ENCODE peak calls at places on chromosome 9, in nine cellular contexts. U is GM23338; Q is stimulated activated CD4-positive, alpha-beta T cell treated with anti-CD3 and anti-CD28 coated beads, Interleukin-4, amount 100 ng/mL, for 1 hour; J is MV-4-11; H is iris pigment epithelial cell; X is CD8-positive, alpha-beta memory T cell; C is dorsolateral prefrontal cortex; V is AML-193; W is T-helper 2 cell. G is an unnamed sample.

GRCh38 chr9:91536211-91536691 is 112.6 kb upstream of the NFIL3 start:
- DNase-seq in U (no peak), Q (no peak), J (no peak), H (peak), X (no peak), C (no peak), V (no peak), W (no peak), G (no peak)

GRCh38 chr9:88523056-88523455 is 11.9 kb upstream of the NXNL2 start:
- DNase-seq in U (no peak), Q (no peak), J (no peak), H (peak), X (no peak), C (no peak), V (no peak), W (no peak), G (no peak)

GRCh38 chr9:13070612-13071595 is 208.6 kb downstream of the MPDZ start:
- DNase-seq in U (no peak), Q (no peak), J (no peak), H (no peak), X (no peak), C (no peak), V (no peak), W (no peak), G (no peak)

GRCh38 chr9:73434826-73435225 is 283.2 kb downstream of the ANXA1 start:
- DNase-seq in U (no peak), Q (no peak), J (no peak), H (no peak), X (no peak), C (no peak), V (no peak), W (no peak), G (no peak)

GRCh38 chr9:133768859-133769510 is 30.8 kb upstream of the SARDH start:
- DNase-seq in U (peak), Q (no peak), J (no peak), H (no peak), X (no peak), C (no peak), V (no peak), W (no peak), G (no peak)

GRCh38 chr9:129197978-129198736 is 20.1 kb upstream of the IER5L start:
- DNase-seq in U (peak), Q (no peak), J (peak), H (peak), X (no peak), C (peak), V (no peak), W (no peak), G (peak)

GRCh38 chr9:115396071-115396529 is 278.1 kb upstream of the TNC start:
- DNase-seq in U (no peak), Q (no peak), J (no peak), H (peak), X (no peak), C (no peak), V (no peak), W (no peak), G (no peak)

GRCh38 chr9:79577969-79578723 is 6.4 kb downstream of the TLE4 start:
- DNase-seq in U (no peak), Q (no peak), J (no peak), H (peak), X (no peak), C (no peak), V (peak), W (no peak), G (peak)

GRCh38 chr9:75601280-75601679 is 289.2 kb upstream of the PCSK5 start:
- DNase-seq in U (no peak), Q (no peak), J (peak), H (no peak), X (no peak), C (no peak), V (no peak), W (no peak), G (peak)

GRCh38 chr9:135338546-135338945 is 141.0 kb upstream of the PPP1R26 start:
- DNase-seq in U (no peak), Q (no peak), J (no peak), H (no peak), X (no peak), C (peak), V (no peak), W (no peak), G (no peak)

GRCh38 chr9:89625721-89626687 is 21.2 kb downstream of the GADD45G start:
- DNase-seq in U (no peak), Q (no peak), J (no peak), H (no peak), X (no peak), C (peak), V (no peak), W (no peak), G (no peak)

GRCh38 chr9:69532359-69532758 is 139.8 kb downstream of the APBA1 start:
- DNase-seq in U (no peak), Q (no peak), J (no peak), H (no peak), X (no peak), C (no peak), V (no peak), W (no peak), G (no peak)

GRCh38 chr9:21841133-21841532 is 38.7 kb downstream of the MTAP start:
- DNase-seq in U (no peak), Q (no peak), J (no peak), H (no peak), X (no peak), C (no peak), V (no peak), W (no peak), G (no peak)

G was measured in Kasumi-1.